ENCODE peak calls at places on chromosomes 4 and X, in seven cellular contexts. One of them, this sample, is unnamed.

GRCh38 chrX:154398668-154399526 is 720 bp downstream of the RPL10 start:
- DNase-seq in suprapubic skin: peak
- DNase-seq in heart left ventricle: peak
- DNase-seq in bronchial epithelial cell: no peak
- DNase-seq in lung: peak
- DNase-seq in fibroblast of lung: peak
- DNase-seq in kidney epithelial cell: no peak
- DNase-seq in this sample: no peak

GRCh38 chr4:163554870-163555465 is 60.5 kb downstream of the TMA16 start:
- DNase-seq in suprapubic skin: no peak
- DNase-seq in heart left ventricle: no peak
- DNase-seq in lung: no peak
- DNase-seq in bronchial epithelial cell: peak
- DNase-seq in kidney epithelial cell: no peak
- DNase-seq in fibroblast of lung: no peak
- DNase-seq in this sample: no peak

GRCh38 chr4:89400408-89401035 is 92.9 kb upstream of the GPRIN3 start:
- DNase-seq in lung: no peak
- DNase-seq in suprapubic skin: no peak
- DNase-seq in kidney epithelial cell: no peak
- DNase-seq in heart left ventricle: no peak
- DNase-seq in fibroblast of lung: peak
- DNase-seq in bronchial epithelial cell: no peak
- DNase-seq in this sample: no peak

GRCh38 chrX:121902463-121902862 is 855.1 kb downstream of the GLUD2 start:
- DNase-seq in fibroblast of lung: peak
- DNase-seq in heart left ventricle: no peak
- DNase-seq in kidney epithelial cell: no peak
- DNase-seq in lung: no peak
- DNase-seq in bronchial epithelial cell: no peak
- DNase-seq in suprapubic skin: no peak
- DNase-seq in this sample: no peak

GRCh38 chrX:24728530-24728929 is 34.8 kb downstream of the POLA1 start:
- DNase-seq in bronchial epithelial cell: no peak
- DNase-seq in kidney epithelial cell: no peak
- DNase-seq in heart left ventricle: no peak
- DNase-seq in lung: no peak
- DNase-seq in fibroblast of lung: no peak
- DNase-seq in suprapubic skin: no peak
- DNase-seq in this sample: no peak

GRCh38 chr4:23856630-23857029 is 33.2 kb downstream of the PPARGC1A start:
- DNase-seq in suprapubic skin: no peak
- DNase-seq in bronchial epithelial cell: no peak
- DNase-seq in fibroblast of lung: no peak
- DNase-seq in heart left ventricle: peak
- DNase-seq in lung: peak
- DNase-seq in kidney epithelial cell: no peak
- DNase-seq in this sample: no peak

GRCh38 chrX:40418413-40419195 is 162.2 kb upstream of the ATP6AP2 start:
- DNase-seq in fibroblast of lung: peak
- DNase-seq in suprapubic skin: no peak
- DNase-seq in bronchial epithelial cell: peak
- DNase-seq in kidney epithelial cell: peak
- DNase-seq in heart left ventricle: no peak
- DNase-seq in lung: no peak
- DNase-seq in this sample: no peak

GRCh38 chrX:101206471-101206870 is 13.1 kb upstream of the DRP2 start:
- DNase-seq in lung: no peak
- DNase-seq in suprapubic skin: no peak
- DNase-seq in fibroblast of lung: peak
- DNase-seq in kidney epithelial cell: no peak
- DNase-seq in bronchial epithelial cell: peak
- DNase-seq in heart left ventricle: no peak
- DNase-seq in this sample: no peak

GRCh38 chrX:115941388-115941787 is 229.2 kb upstream of the AGTR2 start:
- DNase-seq in heart left ventricle: no peak
- DNase-seq in lung: no peak
- DNase-seq in suprapubic skin: no peak
- DNase-seq in fibroblast of lung: no peak
- DNase-seq in kidney epithelial cell: no peak
- DNase-seq in bronchial epithelial cell: no peak
- DNase-seq in this sample: no peak

GRCh38 chrX:115560211-115560977 is 580 bp upstream of the PLS3 start:
- DNase-seq in bronchial epithelial cell: peak
- DNase-seq in heart left ventricle: no peak
- DNase-seq in kidney epithelial cell: no peak
- DNase-seq in lung: peak
- DNase-seq in fibroblast of lung: peak
- DNase-seq in suprapubic skin: no peak
- DNase-seq in this sample: peak

GRCh38 chrX:107700317-107700774 is 72.0 kb downstream of the PRPS1 start:
- DNase-seq in bronchial epithelial cell: peak
- DNase-seq in fibroblast of lung: peak
- DNase-seq in suprapubic skin: no peak
- DNase-seq in lung: no peak
- DNase-seq in heart left ventricle: no peak
- DNase-seq in kidney epithelial cell: no peak
- DNase-seq in this sample: peak

GRCh38 chr4:5758741-5759140 is 47.7 kb downstream of the EVC start:
- DNase-seq in heart left ventricle: no peak
- DNase-seq in kidney epithelial cell: peak
- DNase-seq in bronchial epithelial cell: peak
- DNase-seq in suprapubic skin: no peak
- DNase-seq in lung: no peak
- DNase-seq in fibroblast of lung: peak
- DNase-seq in this sample: peak

GRCh38 chr4:8675383-8675782 is 82.8 kb downstream of the CPZ start:
- DNase-seq in heart left ventricle: no peak
- DNase-seq in bronchial epithelial cell: no peak
- DNase-seq in suprapubic skin: no peak
- DNase-seq in fibroblast of lung: no peak
- DNase-seq in kidney epithelial cell: no peak
- DNase-seq in lung: no peak
- DNase-seq in this sample: no peak

GRCh38 chr4:141352775-141353544 is 132.3 kb downstream of the ZNF330 start:
- DNase-seq in suprapubic skin: no peak
- DNase-seq in bronchial epithelial cell: peak
- DNase-seq in lung: no peak
- DNase-seq in heart left ventricle: no peak
- DNase-seq in fibroblast of lung: peak
- DNase-seq in kidney epithelial cell: peak
- DNase-seq in this sample: no peak

GRCh38 chr4:161869511-161869910 is 294.3 kb downstream of the FSTL5 start:
- DNase-seq in heart left ventricle: no peak
- DNase-seq in kidney epithelial cell: no peak
- DNase-seq in bronchial epithelial cell: no peak
- DNase-seq in suprapubic skin: no peak
- DNase-seq in lung: no peak
- DNase-seq in fibroblast of lung: no peak
- DNase-seq in this sample: no peak

GRCh38 chr4:24973471-24974251 is 57.1 kb downstream of the LGI2 start:
- DNase-seq in kidney epithelial cell: peak
- DNase-seq in suprapubic skin: no peak
- DNase-seq in fibroblast of lung: no peak
- DNase-seq in heart left ventricle: peak
- DNase-seq in lung: peak
- DNase-seq in bronchial epithelial cell: peak
- DNase-seq in this sample: no peak

GRCh38 chr4:137180349-137180748 is 351.9 kb downstream of the PCDH18 start:
- DNase-seq in heart left ventricle: no peak
- DNase-seq in fibroblast of lung: no peak
- DNase-seq in bronchial epithelial cell: no peak
- DNase-seq in kidney epithelial cell: no peak
- DNase-seq in suprapubic skin: no peak
- DNase-seq in lung: no peak
- DNase-seq in this sample: no peak

GRCh38 chr4:7716322-7716721 is 223.3 kb downstream of the AFAP1 start:
- DNase-seq in bronchial epithelial cell: no peak
- DNase-seq in fibroblast of lung: no peak
- DNase-seq in kidney epithelial cell: no peak
- DNase-seq in heart left ventricle: no peak
- DNase-seq in lung: no peak
- DNase-seq in suprapubic skin: no peak
- DNase-seq in this sample: no peak

GRCh38 chr4:39255916-39256315 is 73.6 kb downstream of the WDR19 start:
- DNase-seq in fibroblast of lung: peak
- DNase-seq in heart left ventricle: no peak
- DNase-seq in bronchial epithelial cell: no peak
- DNase-seq in suprapubic skin: no peak
- DNase-seq in lung: no peak
- DNase-seq in kidney epithelial cell: no peak
- DNase-seq in this sample: no peak

GRCh38 chr4:137981277-137981676 is 260.9 kb downstream of the SLC7A11 start:
- DNase-seq in lung: no peak
- DNase-seq in heart left ventricle: no peak
- DNase-seq in fibroblast of lung: peak
- DNase-seq in kidney epithelial cell: no peak
- DNase-seq in suprapubic skin: no peak
- DNase-seq in bronchial epithelial cell: peak
- DNase-seq in this sample: no peak

GRCh38 chrX:6810796-6811195 is 275.9 kb upstream of the VCX3A start:
- DNase-seq in bronchial epithelial cell: peak
- DNase-seq in heart left ventricle: no peak
- DNase-seq in lung: no peak
- DNase-seq in suprapubic skin: no peak
- DNase-seq in fibroblast of lung: peak
- DNase-seq in kidney epithelial cell: no peak
- DNase-seq in this sample: no peak

GRCh38 chrX:16188687-16189086 is 21.4 kb downstream of the MAGEB17 start:
- DNase-seq in fibroblast of lung: peak
- DNase-seq in bronchial epithelial cell: peak
- DNase-seq in suprapubic skin: no peak
- DNase-seq in lung: no peak
- DNase-seq in kidney epithelial cell: no peak
- DNase-seq in heart left ventricle: no peak
- DNase-seq in this sample: no peak

GRCh38 chr4:55116450-55116849 is 8.9 kb downstream of the KDR start:
- DNase-seq in kidney epithelial cell: no peak
- DNase-seq in suprapubic skin: no peak
- DNase-seq in heart left ventricle: no peak
- DNase-seq in lung: no peak
- DNase-seq in bronchial epithelial cell: peak
- DNase-seq in fibroblast of lung: peak
- DNase-seq in this sample: no peak

GRCh38 chr4:81595798-81596610 is 124.3 kb upstream of the RASGEF1B start:
- DNase-seq in lung: no peak
- DNase-seq in kidney epithelial cell: no peak
- DNase-seq in suprapubic skin: no peak
- DNase-seq in heart left ventricle: no peak
- DNase-seq in bronchial epithelial cell: no peak
- DNase-seq in fibroblast of lung: no peak
- DNase-seq in this sample: no peak

GRCh38 chr4:129344058-129344457 is 248.1 kb downstream of the C4orf33 start:
- DNase-seq in bronchial epithelial cell: peak
- DNase-seq in heart left ventricle: no peak
- DNase-seq in kidney epithelial cell: no peak
- DNase-seq in fibroblast of lung: peak
- DNase-seq in lung: no peak
- DNase-seq in suprapubic skin: no peak
- DNase-seq in this sample: no peak

GRCh38 chr4:7025040-7025602 is 18.1 kb upstream of the TADA2B start:
- DNase-seq in suprapubic skin: no peak
- DNase-seq in lung: no peak
- DNase-seq in kidney epithelial cell: no peak
- DNase-seq in bronchial epithelial cell: no peak
- DNase-seq in fibroblast of lung: no peak
- DNase-seq in heart left ventricle: no peak
- DNase-seq in this sample: no peak

GRCh38 chr4:3715251-3716033 is 50.7 kb upstream of the ADRA2C start:
- DNase-seq in suprapubic skin: no peak
- DNase-seq in bronchial epithelial cell: no peak
- DNase-seq in heart left ventricle: no peak
- DNase-seq in lung: no peak
- DNase-seq in kidney epithelial cell: no peak
- DNase-seq in fibroblast of lung: no peak
- DNase-seq in this sample: no peak

GRCh38 chr4:86496094-86497060 is 97.7 kb upstream of the PTPN13 start:
- DNase-seq in kidney epithelial cell: no peak
- DNase-seq in heart left ventricle: no peak
- DNase-seq in bronchial epithelial cell: peak
- DNase-seq in suprapubic skin: no peak
- DNase-seq in fibroblast of lung: peak
- DNase-seq in lung: no peak
- DNase-seq in this sample: peak

GRCh38 chrX:33194289-33194688 is 17.1 kb downstream of the DMD start:
- DNase-seq in lung: no peak
- DNase-seq in heart left ventricle: no peak
- DNase-seq in bronchial epithelial cell: no peak
- DNase-seq in fibroblast of lung: no peak
- DNase-seq in kidney epithelial cell: no peak
- DNase-seq in suprapubic skin: no peak
- DNase-seq in this sample: no peak
- H3K4me3 ChIP-seq in lung: no peak
- H3K4me3 ChIP-seq in heart left ventricle: no peak
- H3K4me3 ChIP-seq in bronchial epithelial cell: no peak
- H3K4me3 ChIP-seq in fibroblast of lung: no peak
- H3K4me3 ChIP-seq in kidney epithelial cell: no peak
- H3K4me3 ChIP-seq in suprapubic skin: no peak
- H3K4me3 ChIP-seq in this sample: no peak

DNA sequence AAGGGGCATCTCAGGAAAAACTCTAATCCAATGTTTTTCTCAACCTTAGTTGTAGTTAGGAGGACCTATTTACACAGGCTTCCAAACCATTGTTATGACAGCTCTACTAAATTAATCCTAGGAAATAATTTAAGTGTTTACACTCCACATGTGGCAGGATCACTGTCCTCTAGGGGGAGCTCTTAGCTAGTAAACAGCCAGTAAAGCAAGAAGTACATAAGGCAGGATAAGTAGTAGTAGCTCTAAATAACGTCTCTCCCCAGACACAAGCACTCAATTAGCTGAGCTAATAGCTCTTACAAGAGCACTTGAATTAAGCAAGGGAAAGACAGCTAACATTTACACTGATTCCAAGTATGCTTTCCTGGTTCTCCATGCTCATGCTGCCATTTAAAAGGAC is 37.3 kb downstream of the NUDT11 start:
- DNase-seq in kidney epithelial cell: no peak
- DNase-seq in fibroblast of lung: peak
- DNase-seq in lung: no peak
- DNase-seq in bronchial epithelial cell: peak
- DNase-seq in heart left ventricle: no peak
- DNase-seq in suprapubic skin: no peak
- DNase-seq in this sample: no peak
- TF ChIP-seq CTCF in kidney epithelial cell: peak
- TF ChIP-seq CTCF in fibroblast of lung: peak
- TF ChIP-seq CTCF in lung: no peak
- TF ChIP-seq CTCF in bronchial epithelial cell: peak
- TF ChIP-seq CTCF in heart left ventricle: peak
- TF ChIP-seq CTCF in suprapubic skin: no peak
- TF ChIP-seq CTCF in this sample: peak

GRCh38 chrX:53280703-53281320 is 572 bp downstream of the IQSEC2 start:
- DNase-seq in fibroblast of lung: peak
- DNase-seq in lung: no peak
- DNase-seq in heart left ventricle: peak
- DNase-seq in kidney epithelial cell: no peak
- DNase-seq in bronchial epithelial cell: peak
- DNase-seq in suprapubic skin: no peak
- DNase-seq in this sample: no peak
- H3K4me3 ChIP-seq in fibroblast of lung: peak
- H3K4me3 ChIP-seq in lung: peak
- H3K4me3 ChIP-seq in heart left ventricle: peak
- H3K4me3 ChIP-seq in kidney epithelial cell: peak
- H3K4me3 ChIP-seq in bronchial epithelial cell: peak
- H3K4me3 ChIP-seq in suprapubic skin: peak
- H3K4me3 ChIP-seq in this sample: peak

GRCh38 chr4:84151574-84151973 is 347.5 kb downstream of the NKX6-1 start:
- DNase-seq in heart left ventricle: no peak
- DNase-seq in suprapubic skin: no peak
- DNase-seq in lung: no peak
- DNase-seq in kidney epithelial cell: no peak
- DNase-seq in bronchial epithelial cell: no peak
- DNase-seq in fibroblast of lung: no peak
- DNase-seq in this sample: no peak
- TF ChIP-seq CTCF in heart left ventricle: no peak
- TF ChIP-seq CTCF in suprapubic skin: no peak
- TF ChIP-seq CTCF in lung: no peak
- TF ChIP-seq CTCF in kidney epithelial cell: no peak
- TF ChIP-seq CTCF in bronchial epithelial cell: no peak
- TF ChIP-seq CTCF in fibroblast of lung: no peak
- TF ChIP-seq CTCF in this sample: no peak

This sample was measured in retinal pigment epithelial cell.